ENCODE peak calls at places on chromosomes 4 and X, in nine cellular contexts. One of them, this sample, is unnamed. For H3K4me1 and H3K9me3, the result is how much of the 10 kb centered on the place peaks cover.

GRCh38 chr4:94757192-94758140 is at the start of gene BMPR1B:
- DNase-seq in iPS DF 6.9: no peak
- DNase-seq in lower lobe of right lung: no peak
- DNase-seq in cardiac muscle cell: peak
- DNase-seq in IMR-90: peak
- DNase-seq in HCT116: no peak
- DNase-seq in CD8-positive, alpha-beta T cell: no peak
- DNase-seq in PC-3: peak
- DNase-seq in CD8-positive, alpha-beta memory T cell: no peak
- DNase-seq in this sample: no peak

GRCh38 chr4:152540293-152540674 is 4.4 kb upstream of the FBXW7 start:
- DNase-seq in iPS DF 6.9: no peak
- DNase-seq in lower lobe of right lung: no peak
- DNase-seq in cardiac muscle cell: no peak
- DNase-seq in IMR-90: no peak
- DNase-seq in HCT116: no peak
- DNase-seq in CD8-positive, alpha-beta T cell: no peak
- DNase-seq in PC-3: no peak
- DNase-seq in CD8-positive, alpha-beta memory T cell: no peak
- DNase-seq in this sample: no peak

GRCh38 chr4:161160718-161161117 is 1003.1 kb downstream of the FSTL5 start:
- DNase-seq in iPS DF 6.9: no peak
- DNase-seq in lower lobe of right lung: no peak
- DNase-seq in cardiac muscle cell: peak
- DNase-seq in IMR-90: no peak
- DNase-seq in HCT116: no peak
- DNase-seq in CD8-positive, alpha-beta T cell: no peak
- DNase-seq in PC-3: no peak
- DNase-seq in CD8-positive, alpha-beta memory T cell: no peak
- DNase-seq in this sample: no peak

GRCh38 chr4:146192060-146192459 is 16.5 kb downstream of the LSM6 start:
- DNase-seq in iPS DF 6.9: no peak
- DNase-seq in lower lobe of right lung: no peak
- DNase-seq in cardiac muscle cell: no peak
- DNase-seq in IMR-90: no peak
- DNase-seq in HCT116: no peak
- DNase-seq in CD8-positive, alpha-beta T cell: no peak
- DNase-seq in PC-3: no peak
- DNase-seq in CD8-positive, alpha-beta memory T cell: no peak
- DNase-seq in this sample: no peak

GRCh38 chr4:52260507-52261302 is 209.6 kb downstream of the SPATA18 start:
- DNase-seq in iPS DF 6.9: no peak
- DNase-seq in lower lobe of right lung: no peak
- DNase-seq in cardiac muscle cell: no peak
- DNase-seq in IMR-90: no peak
- DNase-seq in HCT116: no peak
- DNase-seq in CD8-positive, alpha-beta T cell: no peak
- DNase-seq in PC-3: no peak
- DNase-seq in CD8-positive, alpha-beta memory T cell: no peak
- DNase-seq in this sample: no peak

GRCh38 chr4:16259531-16260246 is 33.4 kb upstream of the TAPT1 start:
- DNase-seq in iPS DF 6.9: no peak
- DNase-seq in lower lobe of right lung: no peak
- DNase-seq in cardiac muscle cell: no peak
- DNase-seq in IMR-90: peak
- DNase-seq in HCT116: no peak
- DNase-seq in CD8-positive, alpha-beta T cell: no peak
- DNase-seq in PC-3: no peak
- DNase-seq in CD8-positive, alpha-beta memory T cell: no peak
- DNase-seq in this sample: no peak

GRCh38 chrX:145405012-145405411 is 157.7 kb downstream of the SPANXN1 start:
- DNase-seq in iPS DF 6.9: no peak
- DNase-seq in lower lobe of right lung: no peak
- DNase-seq in cardiac muscle cell: peak
- DNase-seq in IMR-90: peak
- DNase-seq in HCT116: peak
- DNase-seq in CD8-positive, alpha-beta T cell: no peak
- DNase-seq in PC-3: peak
- DNase-seq in CD8-positive, alpha-beta memory T cell: no peak
- DNase-seq in this sample: no peak

GRCh38 chr4:15003441-15003890 is 1.2 kb downstream of the CPEB2 start:
- DNase-seq in iPS DF 6.9: no peak
- DNase-seq in lower lobe of right lung: peak
- DNase-seq in cardiac muscle cell: peak
- DNase-seq in IMR-90: peak
- DNase-seq in HCT116: no peak
- DNase-seq in CD8-positive, alpha-beta T cell: no peak
- DNase-seq in PC-3: peak
- DNase-seq in CD8-positive, alpha-beta memory T cell: peak
- DNase-seq in this sample: peak

GRCh38 chr4:146957252-146957651 is 11.6 kb upstream of the TTC29 start:
- DNase-seq in iPS DF 6.9: no peak
- DNase-seq in lower lobe of right lung: no peak
- DNase-seq in cardiac muscle cell: no peak
- DNase-seq in IMR-90: peak
- DNase-seq in HCT116: no peak
- DNase-seq in CD8-positive, alpha-beta T cell: no peak
- DNase-seq in PC-3: peak
- DNase-seq in CD8-positive, alpha-beta memory T cell: no peak
- DNase-seq in this sample: no peak

GRCh38 chr4:159899596-159899995 is 796.7 kb downstream of the RAPGEF2 start:
- DNase-seq in iPS DF 6.9: no peak
- DNase-seq in lower lobe of right lung: no peak
- DNase-seq in cardiac muscle cell: no peak
- DNase-seq in IMR-90: no peak
- DNase-seq in HCT116: no peak
- DNase-seq in CD8-positive, alpha-beta T cell: no peak
- DNase-seq in PC-3: no peak
- DNase-seq in CD8-positive, alpha-beta memory T cell: no peak
- DNase-seq in this sample: no peak

GRCh38 chr4:153582954-153583456 is 101.1 kb upstream of the TLR2 start:
- DNase-seq in iPS DF 6.9: no peak
- DNase-seq in lower lobe of right lung: no peak
- DNase-seq in cardiac muscle cell: no peak
- DNase-seq in IMR-90: no peak
- DNase-seq in HCT116: no peak
- DNase-seq in CD8-positive, alpha-beta T cell: no peak
- DNase-seq in PC-3: no peak
- DNase-seq in CD8-positive, alpha-beta memory T cell: no peak
- DNase-seq in this sample: no peak

GRCh38 chrX:22278375-22278774 is 5.7 kb downstream of the CBLL2 start:
- DNase-seq in iPS DF 6.9: peak
- DNase-seq in lower lobe of right lung: no peak
- DNase-seq in cardiac muscle cell: peak
- DNase-seq in IMR-90: no peak
- DNase-seq in HCT116: no peak
- DNase-seq in CD8-positive, alpha-beta T cell: no peak
- DNase-seq in PC-3: peak
- DNase-seq in CD8-positive, alpha-beta memory T cell: no peak
- DNase-seq in this sample: no peak

GRCh38 chr4:7970031-7970946 is 30.6 kb upstream of the AFAP1 start:
- DNase-seq in iPS DF 6.9: no peak
- DNase-seq in lower lobe of right lung: no peak
- DNase-seq in cardiac muscle cell: no peak
- DNase-seq in IMR-90: peak
- DNase-seq in HCT116: no peak
- DNase-seq in CD8-positive, alpha-beta T cell: peak
- DNase-seq in PC-3: peak
- DNase-seq in CD8-positive, alpha-beta memory T cell: peak
- DNase-seq in this sample: peak

GRCh38 chr4:795726-796119 is 30.2 kb downstream of the CPLX1 start:
- DNase-seq in iPS DF 6.9: no peak
- DNase-seq in lower lobe of right lung: peak
- DNase-seq in cardiac muscle cell: no peak
- DNase-seq in IMR-90: no peak
- DNase-seq in HCT116: no peak
- DNase-seq in CD8-positive, alpha-beta T cell: no peak
- DNase-seq in PC-3: no peak
- DNase-seq in CD8-positive, alpha-beta memory T cell: peak
- DNase-seq in this sample: no peak
- H3K4me3 ChIP-seq in iPS DF 6.9: peak
- H3K4me3 ChIP-seq in lower lobe of right lung: no peak
- H3K4me3 ChIP-seq in cardiac muscle cell: no peak
- H3K4me3 ChIP-seq in IMR-90: no peak
- H3K4me3 ChIP-seq in HCT116: no peak
- H3K4me3 ChIP-seq in CD8-positive, alpha-beta T cell: no peak
- H3K4me3 ChIP-seq in PC-3: no peak
- H3K4me3 ChIP-seq in CD8-positive, alpha-beta memory T cell: no peak
- H3K4me3 ChIP-seq in this sample: peak

GRCh38 chrX:57587607-57588006 is 4.2 kb upstream of the ZXDB start:
- DNase-seq in iPS DF 6.9: no peak
- DNase-seq in lower lobe of right lung: no peak
- DNase-seq in cardiac muscle cell: no peak
- DNase-seq in IMR-90: no peak
- DNase-seq in HCT116: no peak
- DNase-seq in CD8-positive, alpha-beta T cell: no peak
- DNase-seq in PC-3: no peak
- DNase-seq in CD8-positive, alpha-beta memory T cell: no peak
- DNase-seq in this sample: no peak

GRCh38 chrX:57587062-57587461 is 4.7 kb upstream of the ZXDB start:
- DNase-seq in iPS DF 6.9: no peak
- DNase-seq in lower lobe of right lung: no peak
- DNase-seq in cardiac muscle cell: no peak
- DNase-seq in IMR-90: no peak
- DNase-seq in HCT116: no peak
- DNase-seq in CD8-positive, alpha-beta T cell: no peak
- DNase-seq in PC-3: no peak
- DNase-seq in CD8-positive, alpha-beta memory T cell: no peak
- DNase-seq in this sample: no peak

GRCh38 chrX:57583477-57583876 is 8.3 kb upstream of the ZXDB start:
- DNase-seq in iPS DF 6.9: no peak
- DNase-seq in lower lobe of right lung: no peak
- DNase-seq in cardiac muscle cell: no peak
- DNase-seq in IMR-90: no peak
- DNase-seq in HCT116: no peak
- DNase-seq in CD8-positive, alpha-beta T cell: no peak
- DNase-seq in PC-3: peak
- DNase-seq in CD8-positive, alpha-beta memory T cell: no peak
- DNase-seq in this sample: no peak

DNA sequence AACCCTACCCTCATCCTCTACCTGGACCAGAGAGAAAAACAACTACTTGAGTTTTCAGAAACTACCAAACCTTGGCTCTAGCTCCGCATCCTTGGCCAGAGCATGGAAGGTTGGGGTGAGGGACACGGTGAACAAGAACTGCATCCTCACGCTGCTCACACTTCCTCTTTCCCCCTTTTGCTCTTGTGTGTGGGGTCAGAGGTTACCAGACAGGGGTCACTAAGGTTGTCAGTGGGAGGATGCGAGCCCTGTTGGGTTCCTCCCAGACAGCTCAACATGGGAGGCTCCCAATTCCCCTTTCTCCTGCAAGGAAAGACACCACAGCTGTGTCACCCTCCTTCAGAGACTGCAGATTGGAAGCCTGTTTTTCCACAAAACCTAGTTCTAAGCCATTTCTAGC is 5.5 kb upstream of the ZXDB start:
- DNase-seq in iPS DF 6.9: no peak
- DNase-seq in lower lobe of right lung: no peak
- DNase-seq in cardiac muscle cell: no peak
- DNase-seq in IMR-90: no peak
- DNase-seq in HCT116: no peak
- DNase-seq in CD8-positive, alpha-beta T cell: no peak
- DNase-seq in PC-3: no peak
- DNase-seq in CD8-positive, alpha-beta memory T cell: no peak
- DNase-seq in this sample: no peak
- H3K4me1 ChIP-seq in iPS DF 6.9: under half
- H3K4me1 ChIP-seq in lower lobe of right lung: under half
- H3K4me1 ChIP-seq in cardiac muscle cell: under half
- H3K4me1 ChIP-seq in IMR-90: under half
- H3K4me1 ChIP-seq in HCT116: under half
- H3K4me1 ChIP-seq in CD8-positive, alpha-beta T cell: under half
- H3K4me1 ChIP-seq in PC-3: under half
- H3K4me1 ChIP-seq in CD8-positive, alpha-beta memory T cell: under half
- H3K4me1 ChIP-seq in this sample: under half

DNA sequence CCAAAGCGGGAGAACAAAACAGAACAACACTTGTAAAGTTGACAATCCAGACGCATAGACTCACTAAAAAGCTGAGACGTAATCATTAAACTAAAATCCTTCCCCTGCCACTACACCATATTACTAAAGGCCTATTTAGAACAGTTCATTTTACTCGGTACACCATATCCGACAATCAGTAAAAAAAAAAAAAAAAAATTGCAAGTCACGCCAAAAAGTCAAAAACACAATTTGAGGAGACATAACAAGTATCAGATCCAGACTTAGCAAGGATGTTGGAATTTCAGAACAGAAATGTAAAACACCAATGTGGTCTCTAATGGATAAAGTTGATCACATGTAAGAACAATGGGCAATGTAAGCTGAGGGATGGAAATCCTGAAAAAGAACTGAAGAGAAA is 1899.4 kb downstream of the STIM2 start:
- DNase-seq in iPS DF 6.9: no peak
- DNase-seq in lower lobe of right lung: no peak
- DNase-seq in cardiac muscle cell: no peak
- DNase-seq in IMR-90: no peak
- DNase-seq in HCT116: no peak
- DNase-seq in CD8-positive, alpha-beta T cell: no peak
- DNase-seq in PC-3: no peak
- DNase-seq in CD8-positive, alpha-beta memory T cell: no peak
- DNase-seq in this sample: no peak
- H3K9me3 ChIP-seq in iPS DF 6.9: under half
- H3K9me3 ChIP-seq in lower lobe of right lung: under half
- H3K9me3 ChIP-seq in cardiac muscle cell: under half
- H3K9me3 ChIP-seq in IMR-90: under half
- H3K9me3 ChIP-seq in HCT116: under half
- H3K9me3 ChIP-seq in CD8-positive, alpha-beta T cell: under half
- H3K9me3 ChIP-seq in PC-3: under half
- H3K9me3 ChIP-seq in CD8-positive, alpha-beta memory T cell: under half
- H3K9me3 ChIP-seq in this sample: under half

GRCh38 chrX:18668468-18668867 is 3.4 kb downstream of the RS1 start:
- DNase-seq in iPS DF 6.9: no peak
- DNase-seq in lower lobe of right lung: no peak
- DNase-seq in cardiac muscle cell: no peak
- DNase-seq in IMR-90: no peak
- DNase-seq in HCT116: no peak
- DNase-seq in CD8-positive, alpha-beta T cell: no peak
- DNase-seq in PC-3: no peak
- DNase-seq in CD8-positive, alpha-beta memory T cell: no peak
- DNase-seq in this sample: no peak

GRCh38 chrX:18664947-18665346 is 7.0 kb downstream of the RS1 start:
- DNase-seq in iPS DF 6.9: no peak
- DNase-seq in lower lobe of right lung: no peak
- DNase-seq in cardiac muscle cell: no peak
- DNase-seq in IMR-90: no peak
- DNase-seq in HCT116: no peak
- DNase-seq in CD8-positive, alpha-beta T cell: no peak
- DNase-seq in PC-3: peak
- DNase-seq in CD8-positive, alpha-beta memory T cell: no peak
- DNase-seq in this sample: no peak

GRCh38 chrX:18672008-18672407 is at the start of gene RS1:
- DNase-seq in iPS DF 6.9: no peak
- DNase-seq in lower lobe of right lung: no peak
- DNase-seq in cardiac muscle cell: no peak
- DNase-seq in IMR-90: no peak
- DNase-seq in HCT116: no peak
- DNase-seq in CD8-positive, alpha-beta T cell: no peak
- DNase-seq in PC-3: no peak
- DNase-seq in CD8-positive, alpha-beta memory T cell: no peak
- DNase-seq in this sample: no peak

GRCh38 chrX:18666614-18667013 is 5.3 kb downstream of the RS1 start:
- DNase-seq in iPS DF 6.9: no peak
- DNase-seq in lower lobe of right lung: peak
- DNase-seq in cardiac muscle cell: no peak
- DNase-seq in IMR-90: no peak
- DNase-seq in HCT116: no peak
- DNase-seq in CD8-positive, alpha-beta T cell: no peak
- DNase-seq in PC-3: no peak
- DNase-seq in CD8-positive, alpha-beta memory T cell: no peak
- DNase-seq in this sample: no peak

GRCh38 chrX:18668059-18668458 is 3.8 kb downstream of the RS1 start:
- DNase-seq in iPS DF 6.9: no peak
- DNase-seq in lower lobe of right lung: no peak
- DNase-seq in cardiac muscle cell: no peak
- DNase-seq in IMR-90: no peak
- DNase-seq in HCT116: no peak
- DNase-seq in CD8-positive, alpha-beta T cell: no peak
- DNase-seq in PC-3: no peak
- DNase-seq in CD8-positive, alpha-beta memory T cell: no peak
- DNase-seq in this sample: no peak
- H3K4me3 ChIP-seq in iPS DF 6.9: no peak
- H3K4me3 ChIP-seq in lower lobe of right lung: no peak
- H3K4me3 ChIP-seq in cardiac muscle cell: no peak
- H3K4me3 ChIP-seq in IMR-90: no peak
- H3K4me3 ChIP-seq in HCT116: no peak
- H3K4me3 ChIP-seq in CD8-positive, alpha-beta T cell: no peak
- H3K4me3 ChIP-seq in PC-3: no peak
- H3K4me3 ChIP-seq in CD8-positive, alpha-beta memory T cell: no peak
- H3K4me3 ChIP-seq in this sample: no peak